ENCODE peak calls at places on chromosomes 13 and 19, in ten cellular contexts. C is adipocyte; M is CD4-positive, alpha-beta T cell; W is mammary epithelial cell; K is B cell; Y is AG08395; S is ascending aorta; X is type B pancreatic cell; T is nucleus accumbens; L is head of caudate nucleus. Z is an unnamed sample.

GRCh38 chr19:58002384-58003152 is at the start of gene ZNF606:
- DNase-seq in C (peak), M (peak), W (peak), K (peak), Y (peak), S (peak), X (peak), T (peak), L (peak), Z (peak)

GRCh38 chr19:18469245-18470107 is 31.5 kb upstream of the ISYNA1 start:
- DNase-seq in C (peak), M (peak), W (no peak), K (peak), Y (peak), S (peak), X (peak), T (peak), L (peak), Z (peak)

GRCh38 chr13:30690282-30691188 is 44.8 kb upstream of the ALOX5AP start:
- DNase-seq in C (peak), M (no peak), W (peak), K (peak), Y (peak), S (peak), X (no peak), T (no peak), L (no peak), Z (peak)

GRCh38 chr13:112131740-112132113 is 64.8 kb downstream of the SOX1 start:
- DNase-seq in C (no peak), M (no peak), W (no peak), K (no peak), Y (no peak), S (no peak), X (no peak), T (no peak), L (peak), Z (peak)

GRCh38 chr19:39514840-39515550 is at the start of gene SELENOV:
- DNase-seq in C (no peak), M (no peak), W (no peak), K (peak), Y (no peak), S (no peak), X (no peak), T (no peak), L (peak), Z (no peak)

GRCh38 chr19:1862424-1863307 is 713 bp downstream of the KLF16 start:
- DNase-seq in C (peak), M (peak), W (no peak), K (peak), Y (peak), S (no peak), X (no peak), T (no peak), L (no peak), Z (no peak)

GRCh38 chr13:103157034-103157433 is 90.8 kb upstream of the SLC10A2 start:
- DNase-seq in C (no peak), M (no peak), W (peak), K (no peak), Y (no peak), S (no peak), X (no peak), T (no peak), L (no peak), Z (no peak)

GRCh38 chr13:105838231-105838630 is 697.2 kb downstream of the EFNB2 start:
- DNase-seq in C (no peak), M (no peak), W (no peak), K (no peak), Y (no peak), S (no peak), X (no peak), T (no peak), L (no peak), Z (no peak)

GRCh38 chr13:24982333-24982999 is 113.5 kb upstream of the PABPC3 start:
- DNase-seq in C (no peak), M (no peak), W (no peak), K (no peak), Y (no peak), S (no peak), X (no peak), T (no peak), L (no peak), Z (no peak)

GRCh38 chr13:106802917-106803316 is 235.0 kb upstream of the ARGLU1 start:
- DNase-seq in C (no peak), M (no peak), W (no peak), K (no peak), Y (no peak), S (no peak), X (no peak), T (no peak), L (no peak), Z (no peak)

GRCh38 chr19:28290963-28291657 is 921.8 kb downstream of the UQCRFS1 start:
- DNase-seq in C (no peak), M (no peak), W (no peak), K (no peak), Y (no peak), S (no peak), X (no peak), T (no peak), L (no peak), Z (no peak)

GRCh38 chr19:16899566-16900075 is 10.8 kb downstream of the F2RL3 start:
- DNase-seq in C (peak), M (no peak), W (peak), K (peak), Y (peak), S (no peak), X (no peak), T (no peak), L (no peak), Z (peak)

GRCh38 chr13:98333481-98333880 is 156.4 kb upstream of the RNF113B start:
- DNase-seq in C (no peak), M (no peak), W (no peak), K (no peak), Y (no peak), S (no peak), X (no peak), T (no peak), L (no peak), Z (no peak)

GRCh38 chr19:5289060-5289990 is 51.3 kb downstream of the PTPRS start:
- DNase-seq in C (no peak), M (no peak), W (no peak), K (no peak), Y (no peak), S (no peak), X (no peak), T (no peak), L (no peak), Z (no peak)

GRCh38 chr19:2624537-2625091 is 77.9 kb downstream of the GNG7 start:
- DNase-seq in C (no peak), M (no peak), W (no peak), K (peak), Y (no peak), S (no peak), X (no peak), T (no peak), L (no peak), Z (peak)

GRCh38 chr19:53246498-53246897 is 8.2 kb downstream of the ZNF677 start:
- DNase-seq in C (no peak), M (no peak), W (no peak), K (no peak), Y (no peak), S (no peak), X (no peak), T (no peak), L (no peak), Z (no peak)

GRCh38 chr13:34640931-34641330 is 301.1 kb upstream of the NBEA start:
- DNase-seq in C (no peak), M (no peak), W (no peak), K (no peak), Y (no peak), S (no peak), X (no peak), T (no peak), L (no peak), Z (no peak)

GRCh38 chr13:32314968-32315254 is 252 bp downstream of the ZAR1L start:
- DNase-seq in C (peak), M (peak), W (peak), K (peak), Y (peak), S (peak), X (no peak), T (peak), L (no peak), Z (no peak)

GRCh38 chr13:98821372-98822237 is 69.1 kb upstream of the SLC15A1 start:
- DNase-seq in C (peak), M (no peak), W (no peak), K (no peak), Y (peak), S (no peak), X (no peak), T (no peak), L (no peak), Z (no peak)

GRCh38 chr13:93180376-93180966 is 46.1 kb upstream of the GPC6 start:
- DNase-seq in C (peak), M (no peak), W (peak), K (no peak), Y (no peak), S (no peak), X (no peak), T (no peak), L (no peak), Z (no peak)

GRCh38 chr13:88176231-88176630 is 505.1 kb downstream of the SLITRK5 start:
- DNase-seq in C (no peak), M (no peak), W (no peak), K (no peak), Y (no peak), S (no peak), X (no peak), T (no peak), L (no peak), Z (no peak)

GRCh38 chr13:26246154-26246553 is 7.8 kb upstream of the CDK8 start:
- DNase-seq in C (no peak), M (no peak), W (no peak), K (no peak), Y (no peak), S (no peak), X (no peak), T (no peak), L (no peak), Z (no peak)

GRCh38 chr13:20993661-20994440 is 67.5 kb downstream of the LATS2 start:
- DNase-seq in C (no peak), M (no peak), W (peak), K (no peak), Y (peak), S (no peak), X (peak), T (no peak), L (no peak), Z (no peak)

GRCh38 chr19:9610484-9611113 is 10.4 kb downstream of the ZNF561 start:
- DNase-seq in C (no peak), M (no peak), W (no peak), K (no peak), Y (no peak), S (no peak), X (no peak), T (no peak), L (no peak), Z (no peak)

GRCh38 chr19:318509-318774 is 26.2 kb downstream of the MIER2 start:
- DNase-seq in C (no peak), M (no peak), W (no peak), K (no peak), Y (no peak), S (no peak), X (no peak), T (no peak), L (no peak), Z (no peak)

GRCh38 chr13:73039201-73040108 is 19.4 kb upstream of the KLF5 start:
- DNase-seq in C (peak), M (no peak), W (no peak), K (no peak), Y (no peak), S (no peak), X (no peak), T (no peak), L (no peak), Z (no peak)